ENCODE peak calls at places on chromosomes 16 and 17, in six cellular contexts. One of them, this sample, is unnamed.
A peak's percentile ranks its signal among the peaks of the same experiment; 100 is the strongest.

GRCh38 chr17:79280010-79280409 is 205.4 kb downstream of the ENGASE start:
- DNase-seq in trophoblast cell: no peak
- DNase-seq in adipocyte: no peak
- DNase-seq in PC-3: no peak
- DNase-seq in neural progenitor cell: no peak
- DNase-seq in fibroblast of lung: no peak
- DNase-seq in this sample: no peak

GRCh38 chr17:66441012-66441703 is 138.7 kb downstream of the PRKCA start:
- DNase-seq in trophoblast cell: no peak
- DNase-seq in adipocyte: no peak
- DNase-seq in neural progenitor cell: no peak
- DNase-seq in PC-3: no peak
- DNase-seq in fibroblast of lung: no peak
- DNase-seq in this sample: no peak

GRCh38 chr17:83161298-83162034 is 82.1 kb downstream of the METRNL start:
- DNase-seq in neural progenitor cell: no peak
- DNase-seq in trophoblast cell: no peak
- DNase-seq in adipocyte: peak; percentile 84
- DNase-seq in PC-3: peak; percentile 12
- DNase-seq in fibroblast of lung: peak; percentile 92
- DNase-seq in this sample: peak; percentile 92

GRCh38 chr17:9224485-9224884 is 203.2 kb downstream of the NTN1 start:
- DNase-seq in neural progenitor cell: no peak
- DNase-seq in trophoblast cell: peak; percentile 33
- DNase-seq in adipocyte: no peak
- DNase-seq in fibroblast of lung: no peak
- DNase-seq in PC-3: no peak
- DNase-seq in this sample: no peak

GRCh38 chr17:57341611-57342010 is 85.3 kb downstream of the MSI2 start:
- DNase-seq in neural progenitor cell: no peak
- DNase-seq in PC-3: no peak
- DNase-seq in fibroblast of lung: no peak
- DNase-seq in trophoblast cell: no peak
- DNase-seq in adipocyte: no peak
- DNase-seq in this sample: no peak

GRCh38 chr17:30970757-30971567 is at the start of gene RNF135:
- DNase-seq in neural progenitor cell: peak; percentile 87
- DNase-seq in trophoblast cell: peak; percentile 87
- DNase-seq in fibroblast of lung: peak; percentile 86
- DNase-seq in adipocyte: peak; percentile 91
- DNase-seq in PC-3: peak; percentile 71
- DNase-seq in this sample: peak; percentile 82

GRCh38 chr17:1227917-1228751 is 42.1 kb upstream of the BHLHA9 start:
- DNase-seq in neural progenitor cell: peak; percentile 52
- DNase-seq in PC-3: no peak
- DNase-seq in trophoblast cell: no peak
- DNase-seq in fibroblast of lung: no peak
- DNase-seq in adipocyte: no peak
- DNase-seq in this sample: no peak

GRCh38 chr17:32536736-32537646 is 50.2 kb downstream of the CDK5R1 start:
- DNase-seq in adipocyte: peak; percentile 12
- DNase-seq in neural progenitor cell: no peak
- DNase-seq in fibroblast of lung: peak; percentile 50
- DNase-seq in trophoblast cell: no peak
- DNase-seq in PC-3: no peak
- DNase-seq in this sample: peak; percentile 44

GRCh38 chr17:67013891-67014290 is 30.5 kb upstream of the CACNG1 start:
- DNase-seq in adipocyte: no peak
- DNase-seq in PC-3: no peak
- DNase-seq in neural progenitor cell: no peak
- DNase-seq in fibroblast of lung: no peak
- DNase-seq in trophoblast cell: no peak
- DNase-seq in this sample: no peak

DNA sequence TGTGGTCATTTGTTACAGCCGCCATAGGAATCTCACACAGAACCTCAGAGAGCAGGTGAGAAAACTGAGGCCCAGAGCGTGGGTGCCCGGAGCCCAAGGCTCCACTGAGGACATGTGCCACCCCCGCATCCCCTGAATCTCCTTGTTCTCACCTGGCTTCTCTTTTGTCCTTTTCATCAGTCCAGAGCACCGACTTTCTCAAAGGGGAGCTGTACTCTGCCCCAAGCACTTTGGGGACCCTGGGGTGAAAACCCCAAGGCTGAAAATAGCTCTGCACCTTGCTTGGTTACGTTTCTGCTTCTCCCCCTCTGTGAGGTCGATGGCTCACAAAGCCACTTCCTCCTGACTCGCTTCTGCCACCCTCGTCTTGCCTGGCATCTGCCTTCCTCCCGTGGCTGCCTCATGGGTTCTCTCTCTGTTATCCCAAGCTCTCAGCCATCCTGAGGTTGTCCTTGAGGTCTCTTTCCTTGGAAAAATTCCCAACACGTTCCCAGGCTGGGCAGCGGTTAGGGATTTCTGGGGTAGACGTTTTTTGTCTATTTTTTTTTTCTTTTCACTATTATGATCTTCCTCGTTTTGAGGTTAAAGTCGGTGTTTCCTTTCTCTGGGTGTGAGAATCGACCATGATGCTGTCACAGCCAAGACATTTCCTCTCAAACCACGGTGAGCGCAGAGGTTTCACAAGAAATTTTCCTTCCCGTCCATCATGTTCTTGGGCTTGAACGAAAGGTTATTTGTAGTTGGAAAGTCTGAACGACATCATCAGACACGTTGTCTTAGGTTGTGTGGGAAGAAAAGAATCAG is 37.2 kb downstream of the IRF8 start:
- DNase-seq in trophoblast cell: no peak
- DNase-seq in fibroblast of lung: no peak
- DNase-seq in PC-3: no peak
- DNase-seq in neural progenitor cell: no peak
- DNase-seq in adipocyte: no peak
- DNase-seq in this sample: no peak
- H3K9ac ChIP-seq in trophoblast cell: no peak overlapping the region
- H3K9ac ChIP-seq in fibroblast of lung: no peak overlapping the region
- H3K9ac ChIP-seq in PC-3: no peak overlapping the region
- H3K9ac ChIP-seq in neural progenitor cell: no peak overlapping the region
- H3K9ac ChIP-seq in adipocyte: no peak overlapping the region
- H3K9ac ChIP-seq in this sample: no peak overlapping the region

GRCh38 chr16:2015947-2016208 is 3.7 kb upstream of the NPW start:
- DNase-seq in PC-3: no peak
- DNase-seq in neural progenitor cell: no peak
- DNase-seq in adipocyte: no peak
- DNase-seq in fibroblast of lung: no peak
- DNase-seq in trophoblast cell: no peak
- DNase-seq in this sample: no peak
- H3K9ac ChIP-seq in PC-3: peak overlapping the region; percentile 49
- H3K9ac ChIP-seq in neural progenitor cell: no peak overlapping the region
- H3K9ac ChIP-seq in adipocyte: no peak overlapping the region
- H3K9ac ChIP-seq in fibroblast of lung: no peak overlapping the region
- H3K9ac ChIP-seq in trophoblast cell: no peak overlapping the region
- H3K9ac ChIP-seq in this sample: no peak overlapping the region

GRCh38 chr17:45019177-45019711 is 32.2 kb downstream of the DCAKD start:
- DNase-seq in adipocyte: peak; percentile 89
- DNase-seq in trophoblast cell: peak; percentile 37
- DNase-seq in neural progenitor cell: peak; percentile 53
- DNase-seq in PC-3: peak; percentile 75
- DNase-seq in fibroblast of lung: peak; percentile 44
- DNase-seq in this sample: peak; percentile 34
- H3K9ac ChIP-seq in adipocyte: peak overlapping the region; percentile 66
- H3K9ac ChIP-seq in trophoblast cell: no peak overlapping the region
- H3K9ac ChIP-seq in neural progenitor cell: no peak overlapping the region
- H3K9ac ChIP-seq in PC-3: peak overlapping the region; percentile 68
- H3K9ac ChIP-seq in fibroblast of lung: peak overlapping the region; percentile 39
- H3K9ac ChIP-seq in this sample: peak overlapping the region; percentile 57

GRCh38 chr16:3690991-3691720 is 26.2 kb downstream of the TRAP1 start:
- DNase-seq in trophoblast cell: no peak
- DNase-seq in fibroblast of lung: peak; percentile 14
- DNase-seq in PC-3: no peak
- DNase-seq in adipocyte: no peak
- DNase-seq in neural progenitor cell: no peak
- DNase-seq in this sample: no peak
- H3K9ac ChIP-seq in trophoblast cell: no peak overlapping the region
- H3K9ac ChIP-seq in fibroblast of lung: no peak overlapping the region
- H3K9ac ChIP-seq in PC-3: no peak overlapping the region
- H3K9ac ChIP-seq in adipocyte: peak overlapping the region; percentile 85
- H3K9ac ChIP-seq in neural progenitor cell: no peak overlapping the region
- H3K9ac ChIP-seq in this sample: no peak overlapping the region

DNA sequence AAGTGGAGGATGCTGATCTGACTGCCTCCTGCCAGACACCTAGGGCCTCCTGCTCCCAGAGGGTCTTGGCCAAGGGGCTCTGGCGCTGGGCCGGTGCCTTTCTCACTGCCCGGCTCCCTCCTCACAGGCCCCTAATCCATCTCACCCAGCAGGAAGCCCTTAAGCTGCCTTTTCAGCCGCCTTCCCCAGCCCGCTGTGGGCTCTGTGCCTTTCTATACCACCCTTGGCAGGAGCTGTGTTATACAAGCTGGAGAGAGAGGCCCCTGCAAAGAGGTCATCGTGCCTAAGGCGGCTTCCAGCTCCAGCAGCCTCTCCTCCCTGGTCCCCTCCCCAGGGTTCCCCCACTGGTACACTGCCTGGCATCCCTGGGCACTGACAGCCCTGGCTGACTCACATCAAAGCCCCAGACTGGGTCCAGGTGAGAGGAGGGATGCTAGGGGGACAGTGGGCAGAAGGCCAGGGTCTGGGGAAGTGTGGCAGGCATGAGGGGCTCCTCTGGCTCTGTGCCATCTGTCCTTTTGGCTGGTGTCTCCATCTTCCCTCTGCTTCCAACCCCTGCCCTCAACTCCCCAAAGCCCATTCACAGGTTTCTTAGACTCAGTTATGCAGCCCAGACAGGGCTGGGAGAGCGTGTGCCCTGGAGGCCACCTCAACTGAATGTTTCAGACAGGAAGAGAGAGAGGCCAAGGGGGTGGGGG is 15.3 kb upstream of the FZD2 start:
- DNase-seq in trophoblast cell: no peak
- DNase-seq in fibroblast of lung: no peak
- DNase-seq in neural progenitor cell: peak; percentile 89
- DNase-seq in adipocyte: no peak
- DNase-seq in PC-3: no peak
- DNase-seq in this sample: no peak
- H3K9ac ChIP-seq in trophoblast cell: no peak overlapping the region
- H3K9ac ChIP-seq in fibroblast of lung: no peak overlapping the region
- H3K9ac ChIP-seq in neural progenitor cell: no peak overlapping the region
- H3K9ac ChIP-seq in adipocyte: peak overlapping the region; percentile 34
- H3K9ac ChIP-seq in PC-3: no peak overlapping the region
- H3K9ac ChIP-seq in this sample: peak overlapping the region; percentile 32

GRCh38 chr17:43995150-43995471 is 9.3 kb upstream of the NAGS start:
- DNase-seq in PC-3: no peak
- DNase-seq in trophoblast cell: no peak
- DNase-seq in neural progenitor cell: no peak
- DNase-seq in adipocyte: no peak
- DNase-seq in fibroblast of lung: no peak
- DNase-seq in this sample: no peak
- H3K9ac ChIP-seq in PC-3: no peak overlapping the region
- H3K9ac ChIP-seq in trophoblast cell: no peak overlapping the region
- H3K9ac ChIP-seq in neural progenitor cell: no peak overlapping the region
- H3K9ac ChIP-seq in adipocyte: peak overlapping the region; percentile 71
- H3K9ac ChIP-seq in fibroblast of lung: no peak overlapping the region
- H3K9ac ChIP-seq in this sample: no peak overlapping the region

GRCh38 chr16:88769617-88770458 is 15.2 kb downstream of the PIEZO1 start:
- DNase-seq in PC-3: peak; percentile 48
- DNase-seq in neural progenitor cell: peak; percentile 92
- DNase-seq in trophoblast cell: peak; percentile 69
- DNase-seq in adipocyte: no peak
- DNase-seq in fibroblast of lung: no peak
- DNase-seq in this sample: no peak
- H3K9ac ChIP-seq in PC-3: peak overlapping the region; percentile 67
- H3K9ac ChIP-seq in neural progenitor cell: no peak overlapping the region
- H3K9ac ChIP-seq in trophoblast cell: no peak overlapping the region
- H3K9ac ChIP-seq in adipocyte: peak overlapping the region; percentile 75
- H3K9ac ChIP-seq in fibroblast of lung: peak overlapping the region; percentile 26
- H3K9ac ChIP-seq in this sample: peak overlapping the region; percentile 0

GRCh38 chr16:86497551-86498021 is 12.7 kb upstream of the FOXF1 start:
- DNase-seq in trophoblast cell: no peak
- DNase-seq in PC-3: no peak
- DNase-seq in adipocyte: no peak
- DNase-seq in fibroblast of lung: no peak
- DNase-seq in neural progenitor cell: peak; percentile 92
- DNase-seq in this sample: no peak
- H3K9ac ChIP-seq in trophoblast cell: no peak overlapping the region
- H3K9ac ChIP-seq in PC-3: no peak overlapping the region
- H3K9ac ChIP-seq in adipocyte: no peak overlapping the region
- H3K9ac ChIP-seq in fibroblast of lung: no peak overlapping the region
- H3K9ac ChIP-seq in neural progenitor cell: no peak overlapping the region
- H3K9ac ChIP-seq in this sample: peak overlapping the region; percentile 82

GRCh38 chr16:30351001-30351441 is 4.1 kb downstream of the CD2BP2 start:
- DNase-seq in adipocyte: no peak
- DNase-seq in PC-3: no peak
- DNase-seq in fibroblast of lung: no peak
- DNase-seq in neural progenitor cell: no peak
- DNase-seq in trophoblast cell: no peak
- DNase-seq in this sample: no peak

GRCh38 chr16:30350134-30350871 is 4.8 kb downstream of the CD2BP2 start:
- DNase-seq in PC-3: no peak
- DNase-seq in neural progenitor cell: no peak
- DNase-seq in trophoblast cell: no peak
- DNase-seq in fibroblast of lung: no peak
- DNase-seq in adipocyte: no peak
- DNase-seq in this sample: no peak

GRCh38 chr16:30348113-30348512 is 7.0 kb downstream of the CD2BP2 start:
- DNase-seq in adipocyte: no peak
- DNase-seq in neural progenitor cell: no peak
- DNase-seq in PC-3: no peak
- DNase-seq in trophoblast cell: no peak
- DNase-seq in fibroblast of lung: no peak
- DNase-seq in this sample: no peak

GRCh38 chr16:30348929-30349328 is 6.2 kb downstream of the CD2BP2 start:
- DNase-seq in fibroblast of lung: no peak
- DNase-seq in PC-3: no peak
- DNase-seq in trophoblast cell: no peak
- DNase-seq in neural progenitor cell: no peak
- DNase-seq in adipocyte: no peak
- DNase-seq in this sample: no peak

GRCh38 chr16:30349695-30350094 is 5.4 kb downstream of the CD2BP2 start:
- DNase-seq in neural progenitor cell: no peak
- DNase-seq in fibroblast of lung: no peak
- DNase-seq in adipocyte: no peak
- DNase-seq in trophoblast cell: no peak
- DNase-seq in PC-3: no peak
- DNase-seq in this sample: no peak
- H3K9ac ChIP-seq in neural progenitor cell: no peak overlapping the region
- H3K9ac ChIP-seq in fibroblast of lung: no peak overlapping the region
- H3K9ac ChIP-seq in adipocyte: no peak overlapping the region
- H3K9ac ChIP-seq in trophoblast cell: no peak overlapping the region
- H3K9ac ChIP-seq in PC-3: no peak overlapping the region
- H3K9ac ChIP-seq in this sample: no peak overlapping the region

GRCh38 chr16:68636064-68636551 is 9.0 kb upstream of the CDH3 start:
- DNase-seq in fibroblast of lung: no peak
- DNase-seq in adipocyte: no peak
- DNase-seq in neural progenitor cell: no peak
- DNase-seq in trophoblast cell: no peak
- DNase-seq in PC-3: peak; percentile 93
- DNase-seq in this sample: no peak
- H3K9ac ChIP-seq in fibroblast of lung: no peak overlapping the region
- H3K9ac ChIP-seq in adipocyte: no peak overlapping the region
- H3K9ac ChIP-seq in neural progenitor cell: no peak overlapping the region
- H3K9ac ChIP-seq in trophoblast cell: no peak overlapping the region
- H3K9ac ChIP-seq in PC-3: peak overlapping the region; percentile 48
- H3K9ac ChIP-seq in this sample: no peak overlapping the region